ENCODE peak calls at places on chromosomes 3 and 15, in five cellular contexts. A, W, B, E and I are unnamed samples.

GRCh38 chr15:34810455-34811146 is 15.3 kb upstream of the ACTC1 start:
- DNase-seq in A (peak), W (peak), B (no peak), E (peak), I (peak)

GRCh38 chr15:78085928-78086327 is 6.4 kb upstream of the SH2D7 start:
- DNase-seq in A (no peak), W (no peak), B (no peak), E (peak), I (no peak)

GRCh38 chr3:53259427-53260259 is 3.8 kb upstream of the TKT start:
- DNase-seq in A (no peak), W (no peak), B (no peak), E (no peak), I (no peak)

GRCh38 chr15:63835211-63835568 is 1.4 kb upstream of the HERC1 start:
- DNase-seq in A (no peak), W (no peak), B (no peak), E (no peak), I (no peak)

GRCh38 chr3:143078883-143079282 is 40.7 kb upstream of the CHST2 start:
- DNase-seq in A (peak), W (no peak), B (no peak), E (peak), I (peak)

GRCh38 chr3:39783730-39784129 is 25.7 kb upstream of the MYRIP start:
- DNase-seq in A (no peak), W (no peak), B (no peak), E (no peak), I (no peak)

GRCh38 chr3:167837430-167837829 is 101.9 kb downstream of the SERPINI1 start:
- DNase-seq in A (peak), W (no peak), B (no peak), E (peak), I (no peak)

GRCh38 chr15:52318729-52319500 is 23.3 kb upstream of the MYO5C start:
- DNase-seq in A (no peak), W (peak), B (no peak), E (peak), I (no peak)

GRCh38 chr15:81666828-81667227 is 292.8 kb upstream of the TMC3 start:
- DNase-seq in A (no peak), W (no peak), B (no peak), E (no peak), I (no peak)

GRCh38 chr3:180563411-180563810 is 38.6 kb upstream of the TTC14 start:
- DNase-seq in A (no peak), W (no peak), B (no peak), E (no peak), I (no peak)

GRCh38 chr3:14687360-14687759 is 12.4 kb downstream of the C3orf20 start:
- DNase-seq in A (no peak), W (no peak), B (no peak), E (no peak), I (no peak)

GRCh38 chr3:16183601-16184270 is 9.3 kb downstream of the GALNT15 start:
- DNase-seq in A (peak), W (no peak), B (no peak), E (peak), I (peak)

GRCh38 chr3:189355481-189356201 is 183.9 kb downstream of the TPRG1 start:
- DNase-seq in A (peak), W (no peak), B (peak), E (peak), I (no peak)

GRCh38 chr3:173584834-173585831 is 187.6 kb downstream of the NLGN1 start:
- DNase-seq in A (no peak), W (peak), B (no peak), E (no peak), I (no peak)

GRCh38 chr3:152436707-152437615 is 168.2 kb downstream of the MBNL1 start:
- DNase-seq in A (no peak), W (no peak), B (no peak), E (no peak), I (no peak)

GRCh38 chr15:40347559-40348470 is 3.0 kb upstream of the PHGR1 start:
- DNase-seq in A (no peak), W (no peak), B (no peak), E (no peak), I (no peak)

GRCh38 chr3:24680214-24680967 is 185.7 kb upstream of the THRB start:
- DNase-seq in A (peak), W (peak), B (peak), E (peak), I (no peak)

GRCh38 chr15:42735382-42736165 is 1.4 kb downstream of the CDAN1 start:
- DNase-seq in A (no peak), W (no peak), B (no peak), E (no peak), I (no peak)

GRCh38 chr3:13747627-13748026 is 132.2 kb downstream of the WNT7A start:
- DNase-seq in A (no peak), W (no peak), B (no peak), E (no peak), I (no peak)

GRCh38 chr15:40815042-40815678 is 7.9 kb upstream of the DNAJC17 start:
- DNase-seq in A (no peak), W (no peak), B (no peak), E (peak), I (no peak)

GRCh38 chr3:195546130-195546560 is 3.0 kb upstream of the PPP1R2 start:
- DNase-seq in A (peak), W (peak), B (no peak), E (peak), I (peak)